ENCODE peak calls at places on chromosome 15, in ten cellular contexts. C is activated effector memory CD4-positive, alpha-beta T cell treated with anti-CD3 and anti-CD28 coated beads, Interleukin-2, amount 50 U/mL, for 16 hours; E is stimulated activated CD8-positive, alpha-beta memory T cell treated with anti-CD3 and anti-CD28 coated beads, Interleukin-15, amount 100 ng/mL, for 24 hours; K is thyroid gland; O is GM23248; V is uterus; D is DMS53; L is NCI-H345; X is NAMALWA; Y is CD8-positive, alpha-beta T cell. Z is an unnamed sample.

GRCh38 chr15:32956006-32956405 is 238.2 kb downstream of the GREM1 start:
- DNase-seq in K (no peak), X (peak), Y (no peak), V (no peak), E (no peak), C (no peak), D (peak), L (no peak), O (peak), Z (peak)

GRCh38 chr15:85440451-85440850 is 60.0 kb downstream of the AKAP13 start:
- DNase-seq in K (no peak), O (no peak), L (no peak), D (no peak), C (no peak), Y (no peak), V (no peak), X (peak), E (no peak), Z (no peak)

GRCh38 chr15:98076021-98076816 is 115.7 kb downstream of the ARRDC4 start:
- DNase-seq in O (peak), V (no peak), C (no peak), X (no peak), D (no peak), L (no peak), K (peak), Y (no peak), E (no peak), Z (no peak)

GRCh38 chr15:75661041-75661778 is 13.5 kb downstream of the SNX33 start:
- DNase-seq in L (no peak), Y (no peak), C (no peak), O (peak), E (no peak), V (peak), K (peak), D (no peak), X (no peak), Z (no peak)

GRCh38 chr15:96369825-96370621 is 39.5 kb downstream of the NR2F2 start:
- DNase-seq in O (no peak), D (no peak), C (no peak), L (no peak), K (no peak), X (no peak), Y (no peak), V (no peak), E (no peak), Z (no peak)

GRCh38 chr15:65101891-65102708 is 12.9 kb downstream of the UBAP1L start:
- DNase-seq in V (no peak), Y (no peak), X (no peak), D (no peak), L (no peak), E (no peak), C (no peak), K (no peak), O (no peak), Z (no peak)

GRCh38 chr15:90681480-90681879 is 35.7 kb upstream of the BLM start:
- DNase-seq in C (no peak), X (no peak), D (no peak), L (no peak), Y (no peak), K (no peak), E (no peak), V (no peak), O (peak), Z (no peak)

GRCh38 chr15:57647791-57648130 is 56.1 kb downstream of the MYZAP start:
- DNase-seq in E (no peak), K (no peak), Y (no peak), D (no peak), V (no peak), L (no peak), O (peak), C (no peak), X (no peak), Z (no peak)

GRCh38 chr15:40029979-40030893 is 8.7 kb downstream of the SRP14 start:
- DNase-seq in X (peak), E (no peak), K (peak), D (peak), O (peak), V (no peak), L (no peak), Y (no peak), C (no peak), Z (peak)

GRCh38 chr15:66387176-66388056 is 704 bp downstream of the MAP2K1 start:
- DNase-seq in C (peak), V (peak), X (peak), E (peak), O (peak), Y (peak), L (peak), K (peak), D (peak), Z (peak)

GRCh38 chr15:69809421-69809820 is 288.3 kb downstream of the TLE3 start:
- DNase-seq in C (no peak), K (no peak), Y (no peak), L (no peak), O (no peak), V (no peak), E (no peak), X (no peak), D (no peak), Z (no peak)

GRCh38 chr15:94844533-94845390 is 613.4 kb downstream of the MCTP2 start:
- DNase-seq in E (no peak), O (peak), Y (no peak), D (peak), L (peak), K (peak), X (no peak), V (peak), C (no peak), Z (peak)

GRCh38 chr15:59555696-59556095 is 55.9 kb upstream of the GCNT3 start:
- DNase-seq in O (peak), Y (no peak), C (no peak), K (no peak), E (no peak), D (no peak), V (no peak), L (no peak), X (no peak), Z (no peak)

GRCh38 chr15:79091204-79091867 is 756 bp upstream of the RASGRF1 start:
- DNase-seq in L (peak), K (no peak), O (peak), V (no peak), D (peak), E (peak), Y (no peak), X (no peak), C (no peak), Z (peak)

GRCh38 chr15:101448336-101448735 is 41.2 kb downstream of the PCSK6 start:
- DNase-seq in D (no peak), X (no peak), C (no peak), L (no peak), E (no peak), O (no peak), K (no peak), V (no peak), Y (no peak), Z (no peak)

GRCh38 chr15:64930778-64931240 is 19.1 kb downstream of the ANKDD1A start:
- DNase-seq in V (peak), Y (no peak), E (no peak), L (no peak), K (no peak), C (no peak), O (peak), D (no peak), X (no peak), Z (no peak)

GRCh38 chr15:72284781-72285180 is 12.4 kb upstream of the PARP6 start:
- DNase-seq in C (no peak), L (no peak), O (peak), X (no peak), D (no peak), Y (no peak), K (no peak), E (no peak), V (no peak), Z (no peak)

GRCh38 chr15:25186906-25187645 is 232.3 kb downstream of the SNRPN start:
- DNase-seq in V (no peak), K (no peak), Y (peak), D (no peak), X (no peak), L (no peak), E (no peak), O (no peak), C (no peak), Z (no peak)

GRCh38 chr15:33242165-33242564 is 47.7 kb upstream of the FMN1 start:
- DNase-seq in O (peak), L (peak), D (peak), K (peak), Y (no peak), E (no peak), X (peak), C (no peak), V (no peak), Z (peak)

GRCh38 chr15:62469874-62470688 is 305.0 kb upstream of the C2CD4B start:
- DNase-seq in X (no peak), O (peak), D (peak), V (peak), C (no peak), Y (no peak), E (no peak), K (peak), L (no peak), Z (no peak)

GRCh38 chr15:94602771-94603474 is 371.6 kb downstream of the MCTP2 start:
- DNase-seq in X (no peak), O (no peak), C (no peak), E (no peak), Y (no peak), V (no peak), K (no peak), L (no peak), D (no peak), Z (no peak)